ENCODE peak calls at places on chromosomes 7 and 10, in four cellular contexts. S is HepG2, E is K562, G is SK-N-SH. V is an unnamed sample. For H3K4me1, the result is how much of the 10 kb centered on the place peaks cover.

GRCh38 chr7:105619590-105619989 is 38.3 kb upstream of the EFCAB10 start:
- DNase-seq in S (no peak), E (no peak), G (no peak), V (no peak)

GRCh38 chr7:104341545-104341944 is 13.1 kb downstream of the LHFPL3 start:
- DNase-seq in S (peak), G (peak), E (peak), V (no peak)

GRCh38 chr7:50121269-50121668 is 28.2 kb upstream of the ZPBP start:
- DNase-seq in S (no peak), E (no peak), G (no peak), V (no peak)

GRCh38 chr10:102396751-102397151 is 1.2 kb downstream of the NFKB2 start:
- DNase-seq in E (no peak), S (no peak), G (no peak), V (no peak)

GRCh38 chr7:100680589-100681271 is 7.2 kb downstream of the GNB2 start:
- DNase-seq in G (peak), S (no peak), E (peak), V (no peak)

GRCh38 chr7:36507868-36508440 is 118.3 kb downstream of the ANLN start:
- DNase-seq in E (no peak), G (peak), S (no peak), V (no peak)

GRCh38 chr10:94093286-94093905 is 99.7 kb downstream of the PLCE1 start:
- DNase-seq in G (no peak), S (no peak), E (no peak), V (no peak)

GRCh38 chr7:98202367-98203195 is 8.7 kb upstream of the BHLHA15 start:
- DNase-seq in G (no peak), S (no peak), E (no peak), V (no peak)

GRCh38 chr10:12841826-12842225 is 159.7 kb downstream of the CCDC3 start:
- DNase-seq in S (no peak), E (no peak), G (no peak), V (no peak)

GRCh38 chr7:116273283-116273917 is 63.1 kb downstream of the TES start:
- DNase-seq in E (no peak), G (no peak), S (no peak), V (no peak)

GRCh38 chr7:116271161-116271979 is 61.0 kb downstream of the TES start:
- DNase-seq in E (no peak), S (no peak), G (no peak), V (no peak)

GRCh38 chr7:116273918-116274301 is 63.6 kb downstream of the TES start:
- DNase-seq in S (no peak), G (no peak), E (no peak), V (no peak)

GRCh38 chr7:116269466-116269865 is 59.1 kb downstream of the TES start:
- DNase-seq in S (no peak), E (no peak), G (no peak), V (no peak)

DNA sequence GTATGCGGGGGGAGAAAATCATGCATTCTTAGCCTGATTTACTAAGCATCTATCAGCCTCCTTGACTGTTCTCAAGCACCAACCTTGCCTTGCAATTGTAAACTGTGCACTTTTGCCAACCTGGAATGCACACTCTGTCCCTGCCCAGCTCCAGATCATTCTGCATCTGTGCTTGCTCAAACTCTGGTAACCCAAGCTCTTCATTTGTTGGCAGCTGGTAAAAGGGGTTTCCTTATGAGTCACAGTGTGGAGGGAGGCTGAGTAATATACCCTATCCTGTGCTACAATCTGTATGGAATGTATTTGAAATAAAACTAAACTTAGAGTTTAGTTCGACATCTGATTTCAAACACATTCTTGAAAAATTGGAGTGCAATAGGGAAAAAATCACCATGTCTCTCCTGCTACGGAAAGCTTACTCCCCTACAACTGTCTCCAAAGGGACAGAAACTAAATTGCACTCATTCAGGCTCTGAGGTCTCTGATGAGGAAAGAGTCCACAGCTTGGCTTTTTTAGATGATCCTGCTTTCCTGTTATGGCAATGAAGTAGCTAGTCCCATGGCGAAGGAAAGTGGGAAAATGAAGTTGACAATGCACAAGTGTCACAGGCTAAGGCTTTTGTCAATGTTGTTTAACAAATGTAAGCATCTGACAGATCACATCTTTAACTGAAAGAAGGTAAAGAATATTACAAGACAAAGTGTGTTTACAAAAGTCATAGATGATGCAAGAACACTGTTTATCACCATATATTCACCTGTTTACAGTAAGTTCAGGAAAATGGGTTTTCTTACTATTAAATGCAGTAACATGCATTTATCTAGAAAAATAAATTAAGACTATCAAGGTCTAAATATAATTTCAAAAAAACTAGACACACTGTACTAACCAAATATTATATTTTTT is 61.9 kb downstream of the TES start:
- DNase-seq in G (peak), E (no peak), S (no peak), V (peak)
- TF ChIP-seq YY1 in G (peak), E (no peak), S (no peak), V (peak)

DNA sequence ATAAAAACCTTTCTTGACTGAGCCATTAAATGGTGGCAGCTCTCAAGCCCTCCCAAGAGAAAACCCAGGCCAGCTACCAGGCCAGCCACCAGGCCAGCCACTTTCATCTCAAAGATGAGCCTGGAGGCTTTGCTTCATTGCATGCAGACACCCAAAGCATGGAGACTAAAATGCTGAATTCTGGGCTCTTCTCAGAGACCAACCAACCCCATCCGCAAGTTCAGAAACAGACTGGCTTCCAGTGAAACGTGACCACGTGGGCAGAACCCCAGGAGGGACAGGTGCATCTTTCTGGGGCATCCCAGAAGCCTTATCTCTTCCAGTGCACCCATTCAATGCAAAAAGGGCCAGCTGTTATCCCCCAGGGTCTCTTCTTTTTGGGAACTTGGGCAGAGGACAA is 20.9 kb downstream of the CHST15 start:
- DNase-seq in G (no peak), S (no peak), E (no peak), V (no peak)
- H3K4me1 ChIP-seq in G (under half), S (half or more), E (under half), V (under half)

DNA sequence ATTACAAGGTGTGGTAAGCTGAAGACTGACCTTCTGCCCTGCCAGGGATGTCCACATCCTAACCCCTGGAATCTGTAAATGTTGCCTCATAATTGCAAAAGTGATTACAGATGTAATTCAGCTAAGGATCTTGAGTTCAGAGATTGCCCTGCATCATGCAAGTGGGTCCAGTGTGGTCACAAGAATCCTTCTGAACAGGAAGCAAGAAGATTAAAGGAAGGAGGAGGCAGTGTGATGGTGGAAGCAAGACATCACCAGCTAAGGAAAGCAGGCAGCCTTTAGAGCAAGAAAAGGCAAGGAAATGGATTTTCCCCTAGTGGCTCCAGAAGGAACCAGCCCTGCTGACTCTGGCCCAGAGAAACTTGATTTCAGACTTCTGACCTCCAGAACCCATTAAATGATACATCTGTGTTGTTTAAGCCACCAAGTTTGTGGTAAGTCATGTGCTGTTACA is 78.1 kb downstream of the USP6NL start:
- DNase-seq in E (peak), S (peak), G (no peak), V (no peak)
- TF ChIP-seq YY1 in E (no peak), S (no peak), G (no peak), V (no peak)

DNA sequence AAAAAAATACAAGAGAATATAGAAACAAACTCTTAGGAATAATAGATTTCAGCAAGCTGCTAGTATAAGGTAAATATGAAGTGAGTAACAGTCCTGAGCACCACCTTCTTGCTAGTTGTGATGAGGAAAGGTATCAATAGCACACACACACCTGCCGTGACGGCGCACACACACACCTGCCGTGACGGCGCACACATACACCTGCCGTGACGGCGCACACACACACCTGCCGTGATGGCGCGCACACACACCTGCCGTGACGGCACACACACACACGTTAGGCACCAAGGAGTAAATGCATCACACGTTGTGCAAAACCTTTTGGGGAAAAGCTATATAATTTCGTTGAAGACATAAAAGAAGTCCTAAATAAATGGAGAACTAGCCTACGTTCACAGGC is 4.7 kb upstream of the JAKMIP3 start:
- DNase-seq in S (no peak), G (no peak), E (no peak), V (no peak)
- H3K4me1 ChIP-seq in S (under half), G (under half), E (under half), V (under half)

GRCh38 chr7:156898938-156899337 is 6.0 kb upstream of the LMBR1 start:
- DNase-seq in G (no peak), S (no peak), E (no peak), V (no peak)
- TF ChIP-seq YY1 in G (no peak), S (no peak), E (no peak), V (no peak)

GRCh38 chr7:140609646-140610045 is 31.0 kb downstream of the DENND2A start:
- DNase-seq in E (no peak), S (no peak), G (no peak), V (no peak)
- H3K4me1 ChIP-seq in E (under half), S (under half), G (under half), V (under half)

DNA sequence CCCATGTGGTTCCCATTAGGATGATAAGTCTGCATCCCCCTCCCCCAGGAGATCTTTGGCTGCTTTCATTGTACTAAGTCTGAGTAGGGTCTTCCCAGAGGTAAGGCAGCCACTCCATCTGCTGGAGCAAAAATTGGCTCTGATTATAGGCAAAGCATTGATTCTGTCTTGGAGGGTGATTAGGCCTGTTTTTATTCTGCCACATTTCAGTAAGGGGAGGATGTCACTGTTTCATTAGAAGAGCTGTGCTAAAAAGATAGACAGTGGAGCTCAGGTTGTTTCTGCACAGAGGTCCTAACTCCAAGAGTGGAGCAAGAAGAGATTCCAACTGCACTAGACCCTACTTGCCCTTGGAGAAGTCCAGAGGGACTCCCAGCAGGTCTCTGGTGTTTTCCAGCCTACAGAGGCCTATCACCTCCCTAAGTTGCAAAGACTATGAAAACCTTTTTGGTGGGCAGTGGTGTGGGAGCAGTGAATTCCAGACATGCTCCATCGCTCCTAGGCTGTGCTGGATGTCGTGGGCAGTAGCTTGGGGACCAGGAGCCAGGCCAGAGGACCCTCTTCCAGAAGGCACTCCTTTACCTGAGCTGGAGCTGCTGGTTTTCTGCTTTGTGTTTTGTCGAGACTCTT is 7.2 kb upstream of the HOXA2 start:
- DNase-seq in S (no peak), E (no peak), G (no peak), V (no peak)
- TF ChIP-seq YY1 in S (no peak), E (no peak), G (no peak), V (no peak)

DNA sequence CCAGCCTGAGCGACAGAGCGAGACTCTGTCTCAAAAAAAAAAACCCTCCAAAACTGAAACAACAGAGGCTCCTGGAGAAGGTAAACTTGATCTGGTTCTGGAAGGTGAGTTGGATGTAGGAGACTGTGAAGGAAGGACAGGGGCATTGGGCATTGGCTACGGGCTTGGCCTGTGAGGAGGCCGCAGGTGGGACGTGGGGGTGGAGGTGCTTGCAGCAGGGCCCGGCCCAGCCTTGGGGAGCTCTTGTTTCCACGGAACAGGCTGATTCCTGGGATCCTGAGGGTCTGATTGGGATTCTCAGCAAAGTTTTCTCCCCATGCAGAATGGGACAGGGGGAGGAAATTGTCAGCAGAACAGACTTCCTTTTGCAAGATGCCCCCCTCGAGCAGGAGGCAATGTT is 30.6 kb downstream of the IL15RA start:
- DNase-seq in E (no peak), G (no peak), S (no peak), V (no peak)
- H3K4me1 ChIP-seq in E (under half), G (under half), S (under half), V (under half)

GRCh38 chr10:22268503-22268902 is 47.7 kb upstream of the COMMD3 start:
- DNase-seq in E (no peak), S (no peak), G (no peak), V (no peak)

GRCh38 chr10:22265839-22266537 is 48.2 kb upstream of the EBLN1 start:
- DNase-seq in S (no peak), E (no peak), G (no peak), V (no peak)

DNA sequence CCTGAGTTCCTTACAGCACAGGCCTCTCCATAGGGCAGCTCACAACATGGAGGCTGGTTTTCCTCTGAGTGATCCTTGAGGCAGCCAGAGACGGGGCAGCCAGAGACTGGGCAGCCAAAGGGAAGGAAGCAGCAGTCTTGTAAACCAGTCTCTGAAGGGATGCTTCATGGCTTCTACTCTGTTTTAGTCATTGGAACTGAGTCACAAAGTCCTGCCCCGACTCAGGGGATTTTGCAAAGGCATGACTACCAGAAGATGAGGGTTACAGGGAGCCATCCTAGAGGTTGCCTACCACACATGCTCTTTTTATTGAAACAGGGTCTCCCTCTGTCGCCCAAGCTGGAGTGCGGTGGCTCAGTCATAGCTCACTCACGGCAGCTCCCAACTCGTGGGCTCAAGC is 44.4 kb upstream of the COMMD3 start:
- DNase-seq in S (no peak), E (no peak), G (no peak), V (no peak)
- TF ChIP-seq YY1 in S (no peak), E (no peak), G (no peak), V (no peak)

V was measured in HCT116.